ENCODE peak calls at places on chromosomes 2 and 18, in ten cellular contexts. G is fibroblast of lung, D is neural progenitor cell, C is H9, H is PC-9, U is mesenchymal stem cell, I is SK-N-SH, P is MM.1S, T is K562, R is PC-3. E is an unnamed sample.

GRCh38 chr2:190313880-190314279 is 5.7 kb downstream of the HIBCH start:
- DNase-seq in G (no peak), D (no peak), C (no peak), H (no peak), U (no peak), I (no peak), P (no peak), T (no peak), R (no peak), E (no peak)

GRCh38 chr2:217820066-217820819 is 182.6 kb downstream of the TNS1 start:
- DNase-seq in G (no peak), D (peak; percentile 90), C (no peak), H (no peak), U (no peak), I (no peak), P (no peak), T (no peak), R (no peak), E (no peak)

GRCh38 chr18:51653507-51654213 is 456.2 kb upstream of the MEX3C start:
- DNase-seq in G (no peak), D (no peak), C (no peak), H (no peak), U (no peak), I (no peak), P (no peak), T (no peak), R (no peak), E (no peak)

GRCh38 chr18:52334896-52335295 is 5.1 kb upstream of the DCC start:
- DNase-seq in G (peak; percentile 72), D (no peak), C (no peak), H (no peak), U (peak; percentile 91), I (no peak), P (no peak), T (no peak), R (peak; percentile 39), E (peak; percentile 61)

GRCh38 chr2:173741715-173742114 is 223.5 kb downstream of the SP3 start:
- DNase-seq in G (no peak), D (no peak), C (no peak), H (no peak), U (no peak), I (peak; percentile 10), P (no peak), T (no peak), R (peak; percentile 54), E (peak; percentile 9)

GRCh38 chr2:112646791-112647720 is 1.3 kb downstream of the SLC20A1 start:
- DNase-seq in G (no peak), D (peak; percentile 53), C (no peak), H (no peak), U (peak; percentile 36), I (peak; percentile 37), P (peak; percentile 33), T (peak; percentile 60), R (peak; percentile 36), E (peak; percentile 63)

GRCh38 chr18:48100712-48101165 is 170.3 kb upstream of the SMAD2 start:
- DNase-seq in G (no peak), D (peak; percentile 58), C (peak; percentile 70), H (no peak), U (no peak), I (peak; percentile 53), P (no peak), T (no peak), R (no peak), E (no peak)

GRCh38 chr2:96792772-96793749 is 23.0 kb upstream of the CNNM3 start:
- DNase-seq in G (no peak), D (no peak), C (no peak), H (no peak), U (no peak), I (no peak), P (no peak), T (no peak), R (no peak), E (no peak)

GRCh38 chr2:207165121-207166038 is at the start of gene KLF7:
- DNase-seq in G (peak; percentile 58), D (peak; percentile 65), C (peak; percentile 50), H (peak; percentile 6), U (no peak), I (peak; percentile 35), P (peak; percentile 64), T (no peak), R (peak; percentile 55), E (peak; percentile 76)

GRCh38 chr2:30224147-30224546 is 7.2 kb upstream of the LBH start:
- DNase-seq in G (no peak), D (no peak), C (no peak), H (no peak), U (no peak), I (no peak), P (no peak), T (no peak), R (no peak), E (no peak)

GRCh38 chr2:30222636-30223360 is 8.5 kb upstream of the LBH start:
- DNase-seq in G (no peak), D (no peak), C (no peak), H (no peak), U (no peak), I (no peak), P (no peak), T (no peak), R (no peak), E (no peak)

GRCh38 chr2:30223413-30223874 is 7.9 kb upstream of the LBH start:
- DNase-seq in G (no peak), D (no peak), C (no peak), H (no peak), U (no peak), I (no peak), P (no peak), T (no peak), R (no peak), E (no peak)

GRCh38 chr2:30226144-30227032 is 4.9 kb upstream of the LBH start:
- DNase-seq in G (peak; percentile 94), D (no peak), C (no peak), H (no peak), U (no peak), I (no peak), P (no peak), T (no peak), R (no peak), E (peak; percentile 78)

DNA sequence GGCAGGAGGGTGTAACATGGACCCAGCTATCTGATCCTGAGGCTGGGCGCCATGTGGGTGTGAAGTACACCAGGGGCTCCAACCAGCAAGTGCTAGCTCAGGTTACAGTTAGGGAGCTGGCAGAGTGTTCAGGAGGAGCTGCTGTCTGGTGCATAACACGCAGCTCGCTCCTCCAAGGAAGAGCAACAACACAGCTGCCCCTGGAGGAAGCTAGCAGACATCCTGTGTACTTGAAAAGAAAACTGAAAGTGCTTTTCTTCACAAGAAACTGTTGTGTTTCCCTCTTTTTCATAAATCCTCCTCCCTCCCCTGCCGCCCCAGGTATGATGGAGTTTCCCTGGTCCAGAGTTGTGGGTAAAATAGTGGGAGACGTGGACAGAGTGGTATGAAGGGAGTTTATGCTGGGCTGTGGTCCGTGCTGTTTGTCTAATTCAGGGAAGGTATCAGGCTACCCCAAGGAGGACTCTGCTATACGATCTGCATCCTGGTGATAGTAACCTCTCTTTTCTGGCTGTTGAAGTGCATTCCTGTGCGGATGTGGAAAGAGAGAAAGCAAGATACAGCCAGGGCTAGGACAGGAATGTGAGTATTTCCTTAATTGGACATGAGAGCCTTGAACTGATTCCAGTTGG is 6.1 kb upstream of the LBH start:
- DNase-seq in G (peak; percentile 88), D (peak; percentile 19), C (no peak), H (no peak), U (peak; percentile 78), I (no peak), P (peak; percentile 81), T (no peak), R (no peak), E (peak; percentile 47)
- H2AFZ ChIP-seq in G (peak overlapping the region; percentile 72), D (no peak overlapping the region), C (no peak overlapping the region), H (no peak overlapping the region), U (peak overlapping the region; percentile 73), I (peak overlapping the region; percentile 70), P (peak overlapping the region; percentile 98), T (peak overlapping the region; percentile 51), R (no peak overlapping the region), E (no peak overlapping the region)

GRCh38 chr2:220025207-220025606 is 397.8 kb downstream of the SLC4A3 start:
- DNase-seq in G (no peak), D (no peak), C (no peak), H (no peak), U (no peak), I (no peak), P (no peak), T (no peak), R (no peak), E (no peak)
- H2AFZ ChIP-seq in G (no peak overlapping the region), D (no peak overlapping the region), C (no peak overlapping the region), H (no peak overlapping the region), U (no peak overlapping the region), I (no peak overlapping the region), P (no peak overlapping the region), T (no peak overlapping the region), R (no peak overlapping the region), E (no peak overlapping the region)

DNA sequence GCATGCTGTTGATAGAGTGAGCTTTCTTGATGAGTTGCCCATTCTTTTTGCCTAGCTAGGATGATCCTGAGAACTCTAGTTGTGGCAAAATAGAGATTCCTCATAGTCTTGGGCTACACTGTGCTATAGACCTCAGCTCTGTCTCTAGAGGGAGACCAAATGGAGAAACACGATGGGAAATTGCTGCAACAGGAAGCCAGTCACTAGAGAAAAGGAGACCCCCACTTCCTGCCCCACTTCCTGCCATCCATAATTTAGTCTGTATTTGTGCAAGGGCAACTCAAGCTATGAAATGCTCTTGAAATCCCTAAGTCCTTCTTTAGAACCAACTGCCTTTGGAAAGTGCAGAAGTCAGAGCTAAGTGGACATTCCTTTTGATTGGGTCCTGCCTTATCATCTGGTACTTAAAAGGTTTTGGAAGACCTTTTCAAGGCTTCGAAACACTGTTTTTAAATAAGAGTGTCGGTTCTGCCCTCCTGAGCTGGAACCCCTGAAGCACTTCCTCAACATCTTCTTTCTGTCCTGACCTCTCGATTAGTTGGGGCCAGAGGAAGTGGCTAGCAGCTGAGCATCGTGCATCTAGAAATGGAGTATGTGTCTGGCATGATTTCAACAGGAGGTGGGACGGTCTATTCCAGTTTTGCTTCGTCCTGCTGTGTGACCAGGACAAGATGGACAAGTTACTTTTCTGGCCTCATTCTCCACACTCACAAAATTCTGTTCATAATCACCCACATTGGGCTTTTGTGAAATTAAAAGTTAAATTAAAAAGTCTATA is 8.6 kb upstream of the KCNE4 start:
- DNase-seq in G (no peak), D (no peak), C (no peak), H (no peak), U (peak; percentile 62), I (no peak), P (no peak), T (peak; percentile 58), R (no peak), E (no peak)
- H2AFZ ChIP-seq in G (no peak overlapping the region), D (no peak overlapping the region), C (no peak overlapping the region), H (peak overlapping the region; percentile 63), U (no peak overlapping the region), I (peak overlapping the region; percentile 11), P (no peak overlapping the region), T (peak overlapping the region; percentile 61), R (no peak overlapping the region), E (no peak overlapping the region)

GRCh38 chr2:216013080-216013909 is at the start of gene MREG:
- DNase-seq in G (peak; percentile 50), D (peak; percentile 91), C (peak; percentile 88), H (peak; percentile 86), U (peak; percentile 79), I (peak; percentile 98), P (peak; percentile 92), T (peak; percentile 82), R (peak; percentile 88), E (peak; percentile 89)
- H2AFZ ChIP-seq in G (peak within 1 kb of the TSS; percentile 89), D (peak within 1 kb of the TSS; percentile 88), C (peak within 1 kb of the TSS; percentile 76), H (peak within 1 kb of the TSS; percentile 52), U (peak within 1 kb of the TSS; percentile 94), I (peak within 1 kb of the TSS; percentile 99), P (peak within 1 kb of the TSS; percentile 65), T (peak within 1 kb of the TSS; percentile 89), R (peak within 1 kb of the TSS; percentile 81), E (peak within 1 kb of the TSS; percentile 92)